ENCODE peak calls at places on chromosomes 7 and 10, in four cellular contexts. M is neural progenitor cell; K is right lobe of liver; F is CD8-positive, alpha-beta T cell. H is an unnamed sample. For H3K4me1, the result is how much of the 10 kb centered on the place peaks cover.

GRCh38 chr10:112209534-112210200 is 26.1 kb upstream of the GPAM start:
- DNase-seq in M (no peak), F (no peak), K (no peak), H (no peak)

GRCh38 chr7:125032943-125033342 is 103.3 kb upstream of the POT1 start:
- DNase-seq in K (no peak), M (no peak), F (no peak), H (no peak)

GRCh38 chr7:84547326-84547725 is 352.7 kb upstream of the SEMA3A start:
- DNase-seq in K (no peak), M (no peak), F (no peak), H (no peak)

GRCh38 chr10:69319911-69320316 is 41.6 kb downstream of the HK1 start:
- DNase-seq in M (no peak), K (no peak), F (no peak), H (no peak)

GRCh38 chr10:127880557-127880956 is 12.2 kb downstream of the CLRN3 start:
- DNase-seq in K (no peak), F (no peak), M (no peak), H (no peak)

GRCh38 chr10:124384142-124384541 is 34.6 kb downstream of the OAT start:
- DNase-seq in K (no peak), M (no peak), F (no peak), H (no peak)

GRCh38 chr7:16223963-16224707 is 197.2 kb downstream of the CRPPA start:
- DNase-seq in F (peak), M (no peak), K (no peak), H (no peak)

GRCh38 chr7:122262246-122262645 is 42.3 kb downstream of the FEZF1 start:
- DNase-seq in F (no peak), M (peak), K (no peak), H (no peak)

GRCh38 chr7:7181519-7182155 is 707 bp upstream of the C1GALT1 start:
- DNase-seq in F (peak), M (peak), K (peak), H (peak)

GRCh38 chr10:101073631-101074030 is 11.8 kb downstream of the KAZALD1 start:
- DNase-seq in K (no peak), M (no peak), F (no peak), H (no peak)

GRCh38 chr7:40782836-40783235 is 648.0 kb downstream of the SUGCT start:
- DNase-seq in F (no peak), M (no peak), K (no peak), H (no peak)

GRCh38 chr10:100342627-100342972 is 4.4 kb upstream of the SCD start:
- DNase-seq in K (no peak), M (no peak), F (no peak), H (no peak)

GRCh38 chr7:46411236-46411635 is 490.2 kb upstream of the IGFBP3 start:
- DNase-seq in K (no peak), F (no peak), M (no peak), H (no peak)

GRCh38 chr10:24894309-24894708 is 58.1 kb downstream of the PRTFDC1 start:
- DNase-seq in M (no peak), K (no peak), F (peak), H (no peak)

GRCh38 chr7:38840736-38841460 is 68.1 kb downstream of the VPS41 start:
- DNase-seq in M (no peak), F (no peak), K (no peak), H (no peak)

GRCh38 chr10:89563861-89564478 is 28.6 kb upstream of the SLC16A12 start:
- DNase-seq in M (peak), F (no peak), K (no peak), H (no peak)

GRCh38 chr7:51521054-51521453 is 204.4 kb upstream of the COBL start:
- DNase-seq in M (no peak), F (no peak), K (no peak), H (no peak)

GRCh38 chr7:50393547-50394252 is 56.5 kb downstream of the FIGNL1 start:
- DNase-seq in M (no peak), K (no peak), F (peak), H (no peak)

GRCh38 chr7:45651056-45651444 is 76.9 kb downstream of the ADCY1 start:
- DNase-seq in M (no peak), F (no peak), K (no peak), H (no peak)

GRCh38 chr7:22565315-22565811 is 65.4 kb upstream of the STEAP1B start:
- DNase-seq in K (no peak), F (no peak), M (no peak), H (no peak)

GRCh38 chr7:28956608-28957063 is 1.5 kb downstream of the TRIL start:
- DNase-seq in M (peak), F (no peak), K (peak), H (peak)

GRCh38 chr10:70622981-70623844 is 20.7 kb upstream of the PRF1 start:
- DNase-seq in F (no peak), M (no peak), K (no peak), H (no peak)

GRCh38 chr10:89481662-89482061 is 53.7 kb downstream of the SLC16A12 start:
- DNase-seq in K (no peak), F (no peak), M (no peak), H (no peak)

GRCh38 chr10:129075936-129076335 is 391.1 kb upstream of the MGMT start:
- DNase-seq in F (no peak), K (no peak), M (no peak), H (no peak)

GRCh38 chr10:126663328-126663727 is 7.2 kb downstream of the C10orf90 start:
- DNase-seq in K (no peak), M (no peak), F (peak), H (no peak)

GRCh38 chr10:117678106-117678505 is 135.6 kb downstream of the EMX2 start:
- DNase-seq in F (no peak), M (no peak), K (no peak), H (no peak)

GRCh38 chr7:74479961-74480829 is 26.5 kb downstream of the GTF2IRD1 start:
- DNase-seq in K (peak), F (no peak), M (peak), H (peak)

GRCh38 chr7:157439761-157440160 is 103.0 kb downstream of the DNAJB6 start:
- DNase-seq in M (no peak), F (no peak), K (no peak), H (no peak)

GRCh38 chr7:72405389-72405788 is 6.7 kb downstream of the CALN1 start:
- DNase-seq in K (peak), F (no peak), M (no peak), H (no peak)

GRCh38 chr7:120168066-120168465 is 104.9 kb upstream of the KCND2 start:
- DNase-seq in M (no peak), F (no peak), K (no peak), H (no peak)

GRCh38 chr7:1781369-1781768 is 111.3 kb downstream of the ELFN1 start:
- DNase-seq in K (no peak), F (no peak), M (no peak), H (no peak)

GRCh38 chr7:151311294-151311864 is 30.2 kb upstream of the NUB1 start:
- DNase-seq in F (no peak), K (no peak), M (peak), H (no peak)

GRCh38 chr10:10794776-10795175 is 222.9 kb upstream of the CELF2 start:
- DNase-seq in K (no peak), M (no peak), F (no peak), H (peak)

GRCh38 chr7:4856336-4857056 is 5.3 kb downstream of the PAPOLB start:
- DNase-seq in K (no peak), M (no peak), F (no peak), H (no peak)

GRCh38 chr7:4854916-4855315 is 6.9 kb downstream of the PAPOLB start:
- DNase-seq in F (no peak), K (no peak), M (no peak), H (no peak)

GRCh38 chr7:4861227-4861626 is 603 bp downstream of the PAPOLB start:
- DNase-seq in F (no peak), M (no peak), K (no peak), H (no peak)

GRCh38 chr7:4861673-4862072 is at the start of gene PAPOLB:
- DNase-seq in M (no peak), K (no peak), F (peak), H (no peak)

DNA sequence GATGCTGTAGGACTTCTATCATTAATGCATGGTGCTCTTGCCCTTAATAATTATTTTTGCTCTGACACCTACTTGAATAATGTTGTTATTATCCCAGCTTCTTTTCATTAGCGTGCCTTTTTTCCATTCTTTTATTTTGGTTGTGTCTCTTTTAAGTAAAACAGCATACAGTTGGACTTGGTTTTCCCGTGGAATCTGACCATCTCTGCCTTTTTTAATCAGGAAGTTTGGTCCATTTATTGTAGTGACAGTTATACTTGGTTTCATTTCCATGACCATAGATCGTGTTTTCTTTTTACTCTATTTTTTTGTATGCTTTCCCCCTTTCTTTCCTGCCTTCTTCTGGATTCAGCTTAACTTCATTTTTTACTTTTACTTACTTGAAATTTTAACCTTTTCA is 4.6 kb downstream of the PAPOLB start:
- DNase-seq in M (no peak), F (no peak), K (no peak), H (no peak)
- H3K4me1 ChIP-seq in M (under half), F (under half), K (under half), H (under half)

DNA sequence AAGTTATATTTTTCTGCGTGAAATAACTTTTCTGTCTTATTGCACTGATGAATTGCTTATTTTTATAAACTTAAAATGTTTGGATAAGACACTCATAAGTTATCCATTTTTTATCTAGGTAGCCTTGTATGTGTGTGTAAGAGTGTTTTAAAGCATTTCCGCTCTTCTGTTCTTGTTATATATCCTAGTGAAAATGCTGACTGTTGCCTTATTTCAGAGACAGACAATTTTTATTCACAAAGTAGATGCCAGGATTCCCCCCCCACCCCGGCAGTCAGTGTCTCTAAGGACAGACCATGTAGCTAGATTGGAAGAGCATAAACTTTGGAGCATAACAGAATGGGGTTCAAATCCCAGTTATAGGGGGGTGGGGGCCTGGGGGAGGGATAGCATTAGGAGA is 1.6 kb downstream of the SMC3 start:
- DNase-seq in K (no peak), M (no peak), F (no peak), H (no peak)
- H3K4me1 ChIP-seq in K (under half), M (under half), F (half or more), H (under half)

DNA sequence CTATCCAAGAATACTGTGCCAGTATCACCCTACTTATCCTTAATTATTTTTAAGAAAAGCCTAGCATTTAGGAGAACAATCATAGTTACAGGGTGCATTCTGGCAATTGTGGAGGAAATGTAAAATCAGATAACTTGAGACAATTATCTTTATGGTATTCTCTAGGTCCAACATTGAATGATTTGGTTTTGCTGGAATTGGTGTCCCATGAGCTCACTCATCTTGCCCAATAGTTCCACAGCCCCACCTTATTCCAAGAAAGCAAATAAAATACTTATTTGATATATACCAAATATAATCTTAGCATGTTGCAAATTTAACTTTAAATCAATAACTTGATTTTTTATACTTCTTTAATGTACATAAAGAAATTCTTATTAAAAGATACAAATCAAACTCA is 65.3 kb downstream of the DGKB start:
- DNase-seq in M (no peak), K (no peak), F (no peak), H (no peak)
- H3K4me1 ChIP-seq in M (under half), K (under half), F (under half), H (under half)

DNA sequence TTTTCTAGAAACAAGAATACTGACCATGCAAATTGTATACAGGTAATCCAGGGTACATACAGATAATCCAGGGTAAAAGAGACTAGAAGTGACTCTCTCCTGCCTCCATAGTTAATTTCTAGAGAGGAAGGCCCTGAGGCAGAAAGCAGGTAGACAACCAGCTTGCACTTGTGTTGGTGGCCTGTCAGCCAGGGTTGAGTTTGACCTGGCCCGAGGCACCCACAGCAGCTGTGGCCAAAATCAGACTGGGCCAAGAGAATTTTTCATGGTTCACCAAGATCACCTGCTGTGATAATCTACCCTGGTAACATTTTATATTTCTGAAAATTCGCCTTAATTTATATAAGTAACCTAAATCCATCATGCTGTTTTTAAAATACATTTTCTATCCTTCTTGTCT is 386.5 kb upstream of the ETV1 start:
- DNase-seq in K (no peak), M (no peak), F (no peak), H (no peak)
- H3K4me1 ChIP-seq in K (under half), M (under half), F (under half), H (under half)

DNA sequence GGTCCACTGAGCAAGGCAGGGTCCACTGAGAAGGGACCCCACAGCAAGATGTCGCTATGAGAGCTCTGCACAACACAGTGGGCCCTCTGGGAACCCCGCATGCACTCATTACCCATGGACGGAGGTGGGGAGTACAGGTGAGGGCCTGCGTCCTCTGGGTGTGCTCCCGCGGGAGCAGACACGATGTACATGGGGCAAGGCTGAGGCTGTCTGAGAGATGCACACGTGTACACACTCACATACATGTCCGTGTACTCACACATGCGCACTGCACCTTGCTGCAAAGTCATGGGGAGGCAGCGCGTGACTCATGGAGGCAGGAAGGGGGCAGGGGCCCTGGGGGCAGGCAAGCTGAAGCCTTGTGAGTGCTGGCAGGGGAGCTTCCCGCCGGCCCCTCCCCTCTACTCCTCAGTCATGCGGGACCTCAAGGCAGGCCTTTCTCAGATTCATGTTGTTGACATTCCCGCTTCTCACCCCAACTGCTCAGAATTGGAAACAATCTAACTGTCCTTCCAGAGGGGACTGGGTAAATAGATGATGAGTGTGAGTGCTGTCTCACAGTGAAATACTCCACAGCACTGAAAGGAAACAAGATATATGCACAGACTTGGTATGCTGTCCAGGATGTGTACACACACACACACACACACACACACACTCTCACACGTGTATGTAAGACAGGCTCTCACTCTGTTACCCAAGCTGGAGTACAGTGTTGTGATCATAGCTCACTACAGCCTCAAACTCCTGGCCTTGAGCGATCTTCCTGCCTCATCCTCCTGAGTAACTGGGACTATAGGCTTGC is 40.0 kb downstream of the GOLGA7B start:
- DNase-seq in K (no peak), M (no peak), F (no peak), H (no peak)
- H3K4me1 ChIP-seq in K (under half), M (under half), F (under half), H (under half)

GRCh38 chr10:987635-987905 is 664 bp upstream of the GTPBP4 start:
- DNase-seq in K (no peak), F (no peak), M (peak), H (no peak)

GRCh38 chr10:985361-985760 is 2.9 kb upstream of the GTPBP4 start:
- DNase-seq in M (no peak), F (no peak), K (no peak), H (no peak)

GRCh38 chr10:987906-988666 is at the start of gene GTPBP4:
- DNase-seq in M (peak), F (peak), K (peak), H (peak)

GRCh38 chr10:986137-986825 is 2.0 kb upstream of the GTPBP4 start:
- DNase-seq in K (no peak), F (no peak), M (no peak), H (no peak)

GRCh38 chr10:986881-987634 is 1.2 kb upstream of the GTPBP4 start:
- DNase-seq in M (no peak), K (no peak), F (no peak), H (peak)
- H3K4me1 ChIP-seq in M (under half), K (under half), F (under half), H (under half)

GRCh38 chr10:77604941-77605351 is 32.7 kb downstream of the KCNMA1 start:
- DNase-seq in M (no peak), K (no peak), F (no peak), H (peak)

GRCh38 chr10:77602231-77602912 is 35.2 kb downstream of the KCNMA1 start:
- DNase-seq in F (no peak), M (no peak), K (no peak), H (no peak)

GRCh38 chr10:77604063-77604462 is 33.5 kb downstream of the KCNMA1 start:
- DNase-seq in K (no peak), F (no peak), M (no peak), H (no peak)

GRCh38 chr10:77602913-77603528 is 34.6 kb downstream of the KCNMA1 start:
- DNase-seq in M (no peak), F (no peak), K (no peak), H (no peak)

DNA sequence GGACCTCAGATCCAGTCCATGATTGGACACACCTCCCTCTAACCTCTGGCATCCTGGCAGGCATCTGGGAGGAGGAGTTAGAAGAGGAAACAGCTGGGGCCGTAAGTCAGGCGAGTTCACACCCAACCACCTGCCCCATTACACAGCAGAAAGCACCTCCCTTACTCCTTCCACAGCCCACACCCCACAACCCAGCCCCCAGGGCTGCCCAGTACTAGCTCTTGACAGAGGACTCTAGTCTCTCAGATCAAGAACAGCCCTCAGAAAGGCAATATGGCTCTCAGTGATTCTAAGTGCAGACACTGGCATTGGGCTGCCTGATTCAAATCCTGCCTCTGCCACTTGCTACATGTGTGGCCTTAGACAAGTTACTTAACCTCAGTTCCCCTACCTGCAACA is 34.1 kb downstream of the KCNMA1 start:
- DNase-seq in M (no peak), F (no peak), K (no peak), H (peak)
- H3K4me1 ChIP-seq in M (under half), F (under half), K (under half), H (under half)

GRCh38 chr7:131012477-131013031 is 278.5 kb upstream of the KLF14 start:
- DNase-seq in F (no peak), M (no peak), K (no peak), H (no peak)
- H3K4me1 ChIP-seq in F (half or more), M (under half), K (half or more), H (under half)

DNA sequence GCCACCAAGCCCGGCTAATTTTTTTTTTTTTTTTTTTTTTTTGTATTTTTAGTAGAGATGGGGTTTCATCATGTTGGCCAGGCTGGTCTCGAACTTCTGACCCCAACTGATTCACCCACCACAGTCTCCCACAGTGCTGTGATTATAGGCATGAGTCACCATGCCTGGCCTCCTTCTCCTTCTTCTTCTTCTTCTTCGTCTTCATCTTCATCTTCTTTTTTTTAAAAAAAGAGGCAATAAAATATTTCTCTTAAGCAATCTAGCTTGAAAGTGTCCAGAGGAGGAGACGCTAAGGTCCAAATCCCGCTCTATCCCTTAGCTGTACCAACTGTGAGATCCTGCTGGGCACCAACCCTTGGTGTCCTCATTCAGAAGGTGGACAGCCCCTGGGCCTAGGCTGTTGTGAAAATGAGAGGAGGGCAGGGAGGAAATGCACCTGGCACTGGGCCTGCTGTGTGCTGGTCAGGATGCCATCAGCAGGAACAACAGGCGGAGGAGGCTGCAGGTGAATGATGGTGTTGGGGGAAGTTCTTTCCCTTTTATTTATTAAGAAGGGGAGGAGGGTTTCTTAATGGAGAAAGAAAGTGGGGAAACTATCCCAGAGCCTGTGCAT is 13.9 kb upstream of the PSAP start:
- DNase-seq in K (no peak), M (no peak), F (no peak), H (no peak)
- H3K4me1 ChIP-seq in K (under half), M (under half), F (under half), H (under half)

H was measured in mucosa of descending colon.